ENCODE peak calls at places on chromosomes 4 and X, in six cellular contexts. H is T-cell, W is NCI-H146, S is heart right ventricle, E is lower lobe of right lung, J is fibroblast of the aortic adventitia. Y is an unnamed sample.

GRCh38 chrX:23372220-23372902 is 37.7 kb downstream of the PTCHD1 start:
- DNase-seq in S (no peak), J (peak; percentile 3), W (no peak), E (no peak), H (no peak), Y (peak; percentile 46)

GRCh38 chrX:44223150-44223549 is 120.3 kb downstream of the EFHC2 start:
- DNase-seq in E (no peak), S (no peak), H (no peak), W (no peak), J (peak; percentile 49), Y (peak; percentile 34)

GRCh38 chrX:119488749-119489148 is 20.5 kb downstream of the SLC25A5 start:
- DNase-seq in E (peak; percentile 47), W (peak; percentile 59), J (peak; percentile 71), H (no peak), S (no peak), Y (peak; percentile 65)

GRCh38 chr4:174553828-174554227 is 31.5 kb upstream of the HPGD start:
- DNase-seq in S (no peak), E (no peak), J (peak; percentile 84), W (no peak), H (no peak), Y (peak; percentile 47)

GRCh38 chr4:166527500-166527899 is 654.5 kb downstream of the TLL1 start:
- DNase-seq in W (no peak), E (no peak), H (no peak), S (no peak), J (peak; percentile 16), Y (peak; percentile 15)

GRCh38 chrX:43741843-43742573 is 85.9 kb downstream of the MAOA start:
- DNase-seq in W (no peak), H (no peak), E (no peak), S (no peak), J (peak; percentile 70), Y (peak; percentile 85)

GRCh38 chr4:91963489-91963888 is 340.3 kb upstream of the GRID2 start:
- DNase-seq in E (no peak), J (peak; percentile 70), S (no peak), W (no peak), H (no peak), Y (peak; percentile 82)

GRCh38 chrX:107102980-107103379 is 15.6 kb downstream of the RBM41 start:
- DNase-seq in S (no peak), J (peak; percentile 28), E (no peak), H (no peak), W (no peak), Y (peak; percentile 21)

GRCh38 chrX:72280210-72280882 is 3.3 kb upstream of the RPS4X start:
- DNase-seq in J (no peak), S (no peak), H (no peak), W (no peak), E (no peak), Y (no peak)

GRCh38 chr4:37014584-37014983 is 230.0 kb upstream of the NWD2 start:
- DNase-seq in W (no peak), E (no peak), S (no peak), J (no peak), H (no peak), Y (no peak)

GRCh38 chr4:16136321-16136720 is 52.5 kb upstream of the PROM1 start:
- DNase-seq in S (no peak), J (peak; percentile 8), H (no peak), W (no peak), E (no peak), Y (no peak)

GRCh38 chrX:38352362-38352761 is at the start of gene OTC:
- DNase-seq in W (no peak), J (no peak), E (no peak), H (no peak), S (no peak), Y (no peak)

GRCh38 chr4:141020801-141021261 is 112.4 kb downstream of the RNF150 start:
- DNase-seq in E (no peak), S (no peak), H (no peak), J (peak; percentile 14), W (no peak), Y (peak; percentile 37)

GRCh38 chrX:150504399-150505186 is 63.8 kb upstream of the MTM1 start:
- DNase-seq in S (no peak), E (no peak), J (peak; percentile 50), W (no peak), H (no peak), Y (no peak)

GRCh38 chr4:56293121-56293520 is 94.2 kb downstream of the AASDH start:
- DNase-seq in W (no peak), H (no peak), S (no peak), J (no peak), E (no peak), Y (no peak)

GRCh38 chr4:73662709-73663546 is 42.7 kb upstream of the RASSF6 start:
- DNase-seq in J (peak; percentile 85), E (no peak), S (no peak), W (peak; percentile 70), H (no peak), Y (peak; percentile 89)

GRCh38 chrX:118038614-118039365 is 77.8 kb downstream of the KLHL13 start:
- DNase-seq in H (no peak), J (no peak), E (no peak), W (no peak), S (no peak), Y (no peak)

GRCh38 chr4:163344147-163345050 is 707 bp downstream of the NPY5R start:
- DNase-seq in H (no peak), J (no peak), W (peak; percentile 7), S (peak; percentile 20), E (no peak), Y (no peak)

GRCh38 chr4:1899149-1900086 is 28.2 kb downstream of the NSD2 start:
- DNase-seq in J (peak; percentile 87), H (peak; percentile 61), S (peak; percentile 51), E (peak; percentile 82), W (peak; percentile 70), Y (peak; percentile 86)

GRCh38 chr4:119314356-119314755 is 7.6 kb downstream of the FABP2 start:
- DNase-seq in H (no peak), S (no peak), J (peak; percentile 76), E (no peak), W (peak; percentile 58), Y (peak; percentile 67)

GRCh38 chrX:146707781-146708180 is 101.8 kb upstream of the CXorf51B start:
- DNase-seq in E (no peak), J (no peak), S (no peak), H (no peak), W (no peak), Y (no peak)

GRCh38 chr4:121633642-121634041 is 63.1 kb downstream of the ANXA5 start:
- DNase-seq in J (no peak), S (no peak), E (no peak), H (no peak), W (no peak), Y (no peak)

GRCh38 chrX:33053001-33053400 is 158.3 kb downstream of the DMD start:
- DNase-seq in H (no peak), E (no peak), W (no peak), J (no peak), S (no peak), Y (no peak)

GRCh38 chr4:53321151-53321987 is 44.5 kb downstream of the SCFD2 start:
- DNase-seq in J (peak; percentile 88), E (no peak), S (no peak), W (peak; percentile 79), H (no peak), Y (peak; percentile 83)

GRCh38 chr4:48333587-48333986 is 7.7 kb upstream of the SLAIN2 start:
- DNase-seq in H (no peak), S (no peak), W (no peak), E (no peak), J (no peak), Y (no peak)

GRCh38 chr4:15755321-15755750 is 22.8 kb upstream of the CD38 start:
- DNase-seq in J (peak; percentile 53), H (no peak), E (no peak), S (no peak), W (no peak), Y (peak; percentile 49)

GRCh38 chrX:14936561-14936960 is 63.3 kb downstream of the MOSPD2 start:
- DNase-seq in S (no peak), E (peak; percentile 35), J (peak; percentile 62), W (no peak), H (no peak), Y (peak; percentile 70)

GRCh38 chrX:71056857-71057256 is 11.3 kb downstream of the SNX12 start:
- DNase-seq in S (no peak), J (peak; percentile 74), H (no peak), W (no peak), E (no peak), Y (peak; percentile 75)

GRCh38 chr4:99536148-99536728 is 25.4 kb downstream of the C4orf17 start:
- DNase-seq in W (peak; percentile 1), H (no peak), J (peak; percentile 8), S (peak; percentile 31), E (no peak), Y (no peak)

GRCh38 chr4:143306788-143307187 is 29.9 kb upstream of the GAB1 start:
- DNase-seq in W (no peak), S (no peak), H (no peak), E (no peak), J (no peak), Y (no peak)

GRCh38 chrX:103716967-103717366 is 6.3 kb downstream of the TMEM31 start:
- DNase-seq in E (no peak), S (no peak), W (peak; percentile 14), J (peak; percentile 90), H (no peak), Y (peak; percentile 97)

GRCh38 chrX:21930986-21931385 is 9.5 kb upstream of the SMS start:
- DNase-seq in J (no peak), W (no peak), S (no peak), E (no peak), H (no peak), Y (no peak)

GRCh38 chr4:174757736-174758135 is 71.3 kb downstream of the GLRA3 start:
- DNase-seq in S (no peak), E (no peak), W (no peak), J (no peak), H (no peak), Y (no peak)

GRCh38 chr4:133524369-133524768 is 375.3 kb downstream of the PCDH10 start:
- DNase-seq in W (no peak), J (no peak), H (no peak), S (no peak), E (no peak), Y (no peak)

GRCh38 chrX:150326843-150327242 is 36.3 kb upstream of the MAMLD1 start:
- DNase-seq in H (no peak), W (no peak), E (no peak), J (no peak), S (no peak), Y (no peak)

GRCh38 chr4:108529984-108530901 is 90.1 kb upstream of the RPL34 start:
- DNase-seq in J (no peak), E (no peak), W (no peak), S (no peak), H (no peak), Y (no peak)

Y was measured in fibroblast of pulmonary artery.